ENCODE peak calls at places on chromosomes 7 and 10, in seven cellular contexts. J is right lobe of liver, S is adrenal gland, C is spleen, M is body of pancreas, N is H1, L is IMR-90. G is an unnamed sample.

GRCh38 chr10:34719336-34719735 is 95.8 kb downstream of the PARD3 start:
- DNase-seq in N (no peak), J (no peak), L (no peak), M (no peak), C (no peak), S (no peak), G (no peak)

GRCh38 chr7:1646957-1647891 is 22.9 kb upstream of the ELFN1 start:
- DNase-seq in S (no peak), L (no peak), N (peak; percentile 45), M (no peak), C (no peak), J (peak; percentile 53), G (no peak)

GRCh38 chr10:116122126-116122525 is 150.9 kb downstream of the GFRA1 start:
- DNase-seq in N (no peak), M (no peak), J (no peak), C (no peak), S (no peak), L (no peak), G (no peak)

GRCh38 chr10:119001717-119002500 is 27.6 kb upstream of the NANOS1 start:
- DNase-seq in S (no peak), M (no peak), J (no peak), L (no peak), C (no peak), N (no peak), G (no peak)

GRCh38 chr10:76550806-76551205 is 1086.8 kb downstream of the KCNMA1 start:
- DNase-seq in C (no peak), S (no peak), M (no peak), L (peak; percentile 39), J (no peak), N (no peak), G (peak; percentile 57)

GRCh38 chr10:11705687-11706086 is 36.5 kb upstream of the ECHDC3 start:
- DNase-seq in J (no peak), C (no peak), M (no peak), L (peak; percentile 24), S (no peak), N (no peak), G (no peak)

GRCh38 chr7:1029637-1030443 is 14.5 kb upstream of the GPR146 start:
- DNase-seq in L (no peak), N (no peak), C (peak; percentile 75), J (no peak), M (peak; percentile 18), S (no peak), G (no peak)

GRCh38 chr7:64544010-64544409 is 18.9 kb downstream of the ZNF680 start:
- DNase-seq in N (no peak), J (no peak), M (no peak), S (no peak), L (no peak), C (no peak), G (no peak)

GRCh38 chr7:75650671-75651070 is 88.1 kb downstream of the HIP1 start:
- DNase-seq in N (no peak), C (peak; percentile 87), L (no peak), J (peak; percentile 65), M (peak; percentile 39), S (peak; percentile 85), G (no peak)

GRCh38 chr7:157302314-157302711 is 34.5 kb upstream of the DNAJB6 start:
- DNase-seq in J (no peak), M (peak; percentile 77), S (peak; percentile 39), N (no peak), L (peak; percentile 33), C (peak; percentile 96), G (peak; percentile 91)

GRCh38 chr7:141654551-141654950 is 47.4 kb downstream of the DENND11 start:
- DNase-seq in N (no peak), M (peak; percentile 84), S (peak; percentile 78), C (no peak), L (peak; percentile 69), J (no peak), G (peak; percentile 33)

GRCh38 chr7:144386741-144387140 is 16.8 kb downstream of the NOBOX start:
- DNase-seq in M (no peak), J (no peak), L (peak; percentile 13), N (no peak), C (no peak), S (no peak), G (no peak)

GRCh38 chr10:3897156-3897555 is 112.1 kb upstream of the KLF6 start:
- DNase-seq in M (no peak), S (no peak), C (no peak), J (no peak), N (no peak), L (peak; percentile 84), G (no peak)

GRCh38 chr10:104502907-104503306 is 138.2 kb upstream of the SORCS3 start:
- DNase-seq in M (no peak), S (no peak), C (no peak), N (no peak), L (no peak), J (no peak), G (no peak)

GRCh38 chr10:110792476-110792875 is 79.3 kb upstream of the PDCD4 start:
- DNase-seq in M (no peak), C (no peak), J (no peak), S (no peak), N (no peak), L (no peak), G (no peak)

DNA sequence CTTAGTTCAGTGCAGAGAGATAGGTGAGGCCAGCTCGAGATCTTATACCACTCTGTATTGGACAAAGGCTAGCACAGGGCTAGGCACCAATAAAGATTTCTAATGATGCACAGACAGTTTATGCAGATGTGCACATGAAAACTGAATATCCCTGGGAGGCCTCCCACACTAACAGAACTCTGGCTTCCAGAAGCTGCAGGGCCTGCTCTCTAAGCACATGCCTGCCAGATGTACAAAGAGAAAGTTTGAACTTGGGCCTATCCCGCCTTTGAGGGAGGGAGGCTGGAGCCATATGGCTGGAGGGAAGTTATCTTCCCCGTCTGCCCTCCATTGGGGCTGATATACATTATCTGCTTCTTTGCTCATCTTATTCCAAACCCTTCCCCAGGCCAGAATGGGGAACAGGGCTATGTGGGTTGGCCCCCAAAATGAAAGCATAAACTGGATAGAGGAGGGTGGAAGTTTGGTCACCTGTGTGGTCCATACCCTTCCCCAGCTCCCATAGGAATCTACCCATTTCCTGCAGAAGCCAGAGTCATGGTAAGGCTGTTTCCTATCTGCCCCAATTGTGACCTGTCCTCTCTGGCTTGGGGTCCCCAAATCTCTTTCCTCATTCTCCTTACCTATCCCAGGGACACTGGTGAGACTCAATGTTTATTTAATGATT is 3.8 kb downstream of the KAZALD1 start:
- DNase-seq in J (no peak), N (no peak), S (no peak), M (no peak), C (no peak), L (peak; percentile 68), G (no peak)
- H3K4me3 ChIP-seq in J (no peak overlapping the region), N (peak overlapping the region; percentile 90), S (no peak overlapping the region), M (no peak overlapping the region), C (peak overlapping the region; percentile 78), L (no peak overlapping the region), G (no peak overlapping the region)

DNA sequence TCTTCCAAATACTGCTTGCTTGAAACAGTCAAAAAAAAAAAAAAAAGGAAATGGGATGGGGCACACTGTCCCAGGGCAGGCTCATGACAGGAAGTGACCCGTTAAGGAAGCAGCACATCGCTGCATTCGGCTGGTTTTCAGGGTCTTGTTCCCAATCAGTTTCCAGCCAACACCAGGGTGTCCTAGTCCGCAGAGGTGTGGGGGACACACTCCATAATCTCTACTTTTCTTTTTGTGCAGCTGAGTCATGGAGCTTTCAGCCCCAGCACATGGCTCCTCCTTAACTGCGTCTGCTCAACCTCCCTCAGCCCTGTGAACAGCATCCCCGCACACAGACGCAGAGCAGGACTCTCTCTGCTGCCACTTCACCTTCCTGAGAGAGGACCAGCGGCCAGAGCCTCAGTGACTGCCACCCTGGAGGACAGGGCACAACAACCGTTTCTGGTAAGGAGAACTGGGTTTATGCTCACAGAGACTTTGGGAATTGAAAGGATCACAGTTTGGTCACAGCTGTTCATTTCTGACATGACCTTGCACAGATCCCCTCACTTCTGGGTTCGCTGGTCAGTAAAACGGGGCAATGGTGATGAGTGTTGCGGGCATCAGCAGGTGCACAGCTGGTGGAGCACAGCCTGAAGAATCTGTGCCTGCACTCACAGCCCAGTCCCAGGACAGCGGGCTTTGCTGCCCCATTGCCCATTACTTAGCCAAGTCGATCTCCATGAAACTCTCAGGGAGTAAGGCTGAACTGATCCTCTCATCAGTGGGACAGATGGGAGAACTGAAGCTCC is at the start of gene GIMAP5:
- DNase-seq in C (peak; percentile 85), S (peak; percentile 31), N (no peak), M (no peak), L (no peak), J (no peak), G (no peak)
- TF ChIP-seq POLR2A in C (peak; percentile 38), S (no peak), N (no peak), M (no peak), L (no peak), J (peak; percentile 42), G (no peak)

DNA sequence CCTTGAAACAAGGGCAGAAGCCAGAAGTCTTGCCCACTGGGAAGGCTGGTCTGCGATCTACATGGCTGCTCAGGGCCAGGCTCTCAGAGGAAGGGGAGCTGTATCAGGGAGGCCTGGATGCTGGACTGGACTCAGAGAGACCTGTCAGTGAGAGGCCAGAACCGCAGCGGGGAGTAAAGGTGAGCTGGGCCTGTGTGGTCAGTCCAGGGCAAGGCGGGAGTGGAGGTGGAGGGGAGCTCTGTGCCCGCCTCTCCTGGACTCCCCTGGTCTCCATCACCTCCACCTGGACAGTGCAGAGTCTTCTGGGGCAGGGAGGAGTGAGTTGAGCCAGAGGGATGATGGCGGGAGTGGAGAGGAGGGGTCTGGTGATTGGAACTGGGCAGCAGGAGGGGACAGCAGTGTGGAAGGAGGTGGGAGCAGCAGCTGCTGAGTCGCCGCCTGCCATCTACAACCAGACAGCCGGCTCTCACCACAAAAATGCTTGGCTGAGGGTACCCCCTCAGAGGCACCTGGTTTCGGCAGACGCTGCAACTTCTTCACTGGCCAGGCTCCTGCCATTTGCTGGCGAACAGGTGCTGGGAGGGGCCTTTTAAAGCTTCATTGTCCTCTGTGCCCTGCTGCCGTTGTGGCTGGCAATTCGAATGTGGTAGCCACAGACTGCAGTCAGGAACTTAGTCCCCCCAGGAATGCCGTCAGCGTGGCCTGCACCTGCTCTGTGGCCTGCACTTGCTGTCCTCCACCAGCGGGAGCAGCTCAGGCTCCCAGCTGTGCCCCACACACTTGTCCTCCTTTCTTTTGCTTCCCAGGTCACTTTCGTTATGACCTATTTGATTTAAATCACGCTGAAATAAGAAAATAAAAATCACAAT is 3.5 kb downstream of the RASSF4 start:
- DNase-seq in J (no peak), C (peak; percentile 81), L (no peak), N (peak; percentile 60), S (no peak), M (no peak), G (no peak)
- TF ChIP-seq CTCF in J (peak; percentile 25), C (peak; percentile 37), L (no peak), N (peak; percentile 58), S (no peak), M (no peak), G (no peak)

GRCh38 chr7:3879337-3880054 is 578.4 kb downstream of the SDK1 start:
- DNase-seq in J (no peak), S (no peak), M (no peak), L (no peak), N (no peak), C (no peak), G (no peak)
- H3K4me3 ChIP-seq in J (no peak overlapping the region), S (no peak overlapping the region), M (no peak overlapping the region), L (no peak overlapping the region), N (no peak overlapping the region), C (no peak overlapping the region), G (no peak overlapping the region)

GRCh38 chr7:101017099-101017777 is 2.6 kb upstream of the MUC17 start:
- DNase-seq in C (peak; percentile 88), S (peak; percentile 55), L (peak; percentile 84), N (peak; percentile 72), J (no peak), M (peak; percentile 71), G (peak; percentile 93)
- TF ChIP-seq POLR2A in C (no peak), S (no peak), L (peak; percentile 88), N (peak; percentile 81), J (no peak), M (no peak), G (no peak)